ENCODE peak calls at places on chromosomes 12 and 14, in four cellular contexts. L is endothelial cell, Z is HEK293T, J is EH. I is an unnamed sample.

GRCh38 chr12:86727151-86727550 is 471.0 kb upstream of the MGAT4C start:
- DNase-seq in L (no peak), Z (peak), J (peak), I (peak)

GRCh38 chr12:104434129-104434528 is 22.6 kb upstream of the CHST11 start:
- DNase-seq in L (no peak), Z (no peak), J (no peak), I (no peak)

GRCh38 chr14:98249476-98249875 is 1022.5 kb downstream of the BCL11B start:
- DNase-seq in L (no peak), Z (no peak), J (no peak), I (no peak)

GRCh38 chr14:85214471-85214870 is 315.5 kb upstream of the FLRT2 start:
- DNase-seq in L (no peak), Z (no peak), J (peak), I (peak)

GRCh38 chr12:64187370-64187769 is 34.7 kb downstream of the KICS2 start:
- DNase-seq in L (no peak), Z (no peak), J (peak), I (peak)

GRCh38 chr12:53259891-53260290 is 8.2 kb upstream of the ESPL1 start:
- DNase-seq in L (no peak), Z (no peak), J (no peak), I (no peak)

GRCh38 chr12:124667671-124668337 is 100.4 kb upstream of the NCOR2 start:
- DNase-seq in L (no peak), Z (no peak), J (no peak), I (no peak)

GRCh38 chr12:14998941-14999340 is 26.1 kb downstream of the PDE6H start:
- DNase-seq in L (no peak), Z (no peak), J (no peak), I (no peak)

GRCh38 chr12:68536885-68537284 is 73.8 kb upstream of the RAP1B start:
- DNase-seq in L (no peak), Z (no peak), J (peak), I (no peak)

GRCh38 chr14:76977793-76978730 is 50.4 kb downstream of the IRF2BPL start:
- DNase-seq in L (no peak), Z (no peak), J (peak), I (peak)

GRCh38 chr14:37650356-37651037 is 55.1 kb downstream of the TTC6 start:
- DNase-seq in L (no peak), Z (no peak), J (peak), I (peak)

GRCh38 chr12:42213023-42213422 is 25.0 kb downstream of the YAF2 start:
- DNase-seq in L (no peak), Z (peak), J (peak), I (peak)

GRCh38 chr12:78004451-78005093 is 173.9 kb downstream of the NAV3 start:
- DNase-seq in L (no peak), Z (no peak), J (no peak), I (no peak)

GRCh38 chr12:104534162-104534856 is 77.6 kb downstream of the CHST11 start:
- DNase-seq in L (no peak), Z (no peak), J (no peak), I (peak)

GRCh38 chr12:65664715-65665250 is 159.5 kb upstream of the HMGA2 start:
- DNase-seq in L (no peak), Z (no peak), J (no peak), I (no peak)

GRCh38 chr12:11133162-11133561 is 1.3 kb downstream of the TAS2R30 start:
- DNase-seq in L (no peak), Z (no peak), J (no peak), I (no peak)

GRCh38 chr14:23061995-23062394 is 4.7 kb upstream of the CDH24 start:
- DNase-seq in L (no peak), Z (no peak), J (peak), I (peak)

GRCh38 chr14:31945701-31946100 is 131.4 kb upstream of the ARHGAP5 start:
- DNase-seq in L (no peak), Z (no peak), J (no peak), I (no peak)

GRCh38 chr12:115443351-115443938 is 759.5 kb upstream of the TBX3 start:
- DNase-seq in L (no peak), Z (no peak), J (no peak), I (no peak)

GRCh38 chr12:115849262-115849943 is 428.1 kb downstream of the MED13L start:
- DNase-seq in L (no peak), Z (no peak), J (no peak), I (no peak)

GRCh38 chr12:17579148-17580026 is 510.6 kb downstream of the RERGL start:
- DNase-seq in L (no peak), Z (no peak), J (no peak), I (no peak)

GRCh38 chr12:1758887-1759286 is 61.5 kb upstream of the LRTM2 start:
- DNase-seq in L (no peak), Z (no peak), J (peak), I (no peak)

GRCh38 chr12:52280319-52280795 is 5.9 kb downstream of the KRT86 start:
- DNase-seq in L (no peak), Z (no peak), J (peak), I (peak)

GRCh38 chr12:100672075-100672592 is 98.7 kb downstream of the GAS2L3 start:
- DNase-seq in L (peak), Z (peak), J (peak), I (no peak)

GRCh38 chr14:71799831-71800230 is 132.4 kb upstream of the RGS6 start:
- DNase-seq in L (no peak), Z (no peak), J (no peak), I (no peak)

GRCh38 chr14:93430889-93431670 is at the start of gene UNC79:
- DNase-seq in L (peak), Z (peak), J (peak), I (peak)

GRCh38 chr12:76020731-76021672 is 10.6 kb downstream of the PHLDA1 start:
- DNase-seq in L (no peak), Z (no peak), J (peak), I (peak)

GRCh38 chr14:91059576-91060471 is 617 bp downstream of the RPS6KA5 start:
- DNase-seq in L (peak), Z (peak), J (peak), I (no peak)

GRCh38 chr14:49923881-49924280 is 31.0 kb downstream of the ARF6 start:
- DNase-seq in L (no peak), Z (no peak), J (no peak), I (no peak)

GRCh38 chr12:45737638-45738037 is 8.1 kb downstream of the ARID2 start:
- DNase-seq in L (no peak), Z (no peak), J (no peak), I (no peak)

GRCh38 chr14:101470266-101470665 is 91.0 kb upstream of the DIO3 start:
- DNase-seq in L (no peak), Z (no peak), J (no peak), I (no peak)

GRCh38 chr12:11755311-11755930 is 105.9 kb downstream of the ETV6 start:
- DNase-seq in L (no peak), Z (no peak), J (peak), I (no peak)

GRCh38 chr12:49917788-49918173 is 14.1 kb upstream of the FAIM2 start:
- DNase-seq in L (no peak), Z (no peak), J (no peak), I (no peak)

GRCh38 chr14:23478109-23478698 is 8.7 kb downstream of the NGDN start:
- DNase-seq in L (peak), Z (peak), J (peak), I (peak)

GRCh38 chr14:100851946-100852620 is 26.2 kb downstream of the MEG3 start:
- DNase-seq in L (no peak), Z (no peak), J (no peak), I (no peak)

GRCh38 chr14:71628433-71628832 is 303.8 kb upstream of the RGS6 start:
- DNase-seq in L (no peak), Z (no peak), J (no peak), I (no peak)